ENCODE peak calls at places on chromosomes 11 and 22, in nine cellular contexts. Z is HCT116, R is WTC11, Q is GM12878, G is K562, X is SK-N-SH, H is HepG2, L is H1, J is endothelial cell of umbilical vein. N is an unnamed sample.

GRCh38 chr22:47434336-47435203 is 672.1 kb downstream of the TBC1D22A start:
- DNase-seq in J (no peak), X (no peak), Q (no peak), L (no peak), H (no peak), R (no peak), Z (no peak), G (no peak), N (no peak)

GRCh38 chr22:33803371-33803770 is 116.9 kb downstream of the LARGE1 start:
- DNase-seq in Z (no peak), L (no peak), J (no peak), H (no peak), R (no peak), Q (no peak), G (no peak), X (no peak), N (no peak)

GRCh38 chr11:107898270-107898669 is 30.0 kb upstream of the RAB39A start:
- DNase-seq in L (no peak), G (peak; percentile 42), Q (peak; percentile 24), X (peak; percentile 43), Z (peak; percentile 36), J (peak; percentile 70), H (peak; percentile 20), R (no peak), N (peak; percentile 8)

GRCh38 chr11:7514099-7514725 is 413 bp downstream of the PPFIBP2 start:
- DNase-seq in H (no peak), L (no peak), X (no peak), Z (no peak), G (no peak), Q (no peak), R (peak; percentile 40), J (no peak), N (no peak)

GRCh38 chr22:22060200-22061084 is 77.9 kb upstream of the TOP3B start:
- DNase-seq in G (peak; percentile 96), R (peak; percentile 93), Z (peak; percentile 22), Q (no peak), X (peak; percentile 71), H (peak; percentile 40), L (peak; percentile 97), J (peak; percentile 20), N (peak; percentile 40)

GRCh38 chr22:31768422-31769059 is 14.7 kb downstream of the DEPDC5 start:
- DNase-seq in H (no peak), J (no peak), R (no peak), X (no peak), Z (no peak), G (no peak), L (no peak), Q (no peak), N (no peak)

GRCh38 chr11:26073646-26074045 is 258.3 kb upstream of the ANO3 start:
- DNase-seq in Z (no peak), X (no peak), R (no peak), H (no peak), L (no peak), J (no peak), G (no peak), Q (no peak), N (no peak)

GRCh38 chr11:69018924-69019323 is 5.9 kb upstream of the MRGPRF start:
- DNase-seq in J (no peak), G (no peak), R (no peak), X (no peak), Q (no peak), Z (no peak), L (no peak), H (no peak), N (no peak)

GRCh38 chr11:32884770-32885384 is 7.7 kb upstream of the QSER1 start:
- DNase-seq in J (peak; percentile 19), X (no peak), H (no peak), G (peak; percentile 38), R (no peak), L (no peak), Z (no peak), Q (no peak), N (no peak)

GRCh38 chr11:2825261-2825885 is 60.2 kb downstream of the CDKN1C start:
- DNase-seq in X (no peak), R (no peak), G (no peak), J (peak; percentile 15), Q (no peak), H (peak; percentile 21), Z (no peak), L (no peak), N (no peak)

GRCh38 chr11:107804219-107804618 is 54.4 kb downstream of the SLC35F2 start:
- DNase-seq in G (no peak), L (no peak), R (no peak), Z (no peak), J (no peak), Q (no peak), H (no peak), X (no peak), N (no peak)

GRCh38 chr22:30312053-30312452 is 14.7 kb downstream of the TBC1D10A start:
- DNase-seq in L (no peak), X (no peak), J (no peak), R (no peak), Z (peak; percentile 51), Q (no peak), G (no peak), H (no peak), N (no peak)

GRCh38 chr11:69005183-69005630 is 7.8 kb downstream of the MRGPRF start:
- DNase-seq in X (no peak), G (no peak), R (peak; percentile 8), H (no peak), Q (no peak), L (no peak), J (no peak), Z (no peak), N (no peak)

GRCh38 chr22:39597236-39597869 is 26.8 kb downstream of the CACNA1I start:
- DNase-seq in R (no peak), G (no peak), X (no peak), H (no peak), Q (no peak), Z (no peak), J (no peak), L (no peak), N (no peak)

GRCh38 chr11:15794361-15795150 is 561.8 kb downstream of the SOX6 start:
- DNase-seq in Q (no peak), G (no peak), L (no peak), J (no peak), X (no peak), R (no peak), H (no peak), Z (no peak), N (no peak)

GRCh38 chr11:28146123-28146751 is 38.0 kb downstream of the METTL15 start:
- DNase-seq in G (peak; percentile 19), R (no peak), L (no peak), H (peak; percentile 59), Q (no peak), X (no peak), Z (peak; percentile 90), J (peak; percentile 87), N (peak; percentile 60)

GRCh38 chr11:75334976-75335375 is 16.5 kb downstream of the ARRB1 start:
- DNase-seq in H (no peak), X (no peak), Z (no peak), R (peak; percentile 62), J (no peak), G (peak; percentile 51), Q (no peak), L (no peak), N (no peak)

GRCh38 chr22:45709866-45710265 is 38.2 kb downstream of the ATXN10 start:
- DNase-seq in G (no peak), J (no peak), X (no peak), Z (no peak), Q (no peak), L (no peak), R (no peak), H (no peak), N (peak; percentile 77)

GRCh38 chr11:66934971-66935779 is 23.0 kb downstream of the PC start:
- DNase-seq in Z (no peak), Q (no peak), H (no peak), G (peak; percentile 92), R (no peak), L (no peak), X (no peak), J (no peak), N (no peak)

GRCh38 chr11:6251120-6251733 is 8.4 kb upstream of the CCKBR start:
- DNase-seq in Z (peak; percentile 64), J (peak; percentile 47), R (peak; percentile 89), G (peak; percentile 75), H (peak; percentile 59), L (peak; percentile 90), Q (no peak), X (peak; percentile 79), N (peak; percentile 74)

GRCh38 chr11:18063131-18063530 is 17.1 kb upstream of the TPH1 start:
- DNase-seq in R (no peak), H (no peak), X (no peak), Q (no peak), Z (no peak), L (no peak), G (no peak), J (no peak), N (no peak)
- TF ChIP-seq MAX in R (no peak), H (no peak), X (no peak), Q (no peak), Z (no peak), L (no peak), G (no peak), J (no peak), N (no peak)

DNA sequence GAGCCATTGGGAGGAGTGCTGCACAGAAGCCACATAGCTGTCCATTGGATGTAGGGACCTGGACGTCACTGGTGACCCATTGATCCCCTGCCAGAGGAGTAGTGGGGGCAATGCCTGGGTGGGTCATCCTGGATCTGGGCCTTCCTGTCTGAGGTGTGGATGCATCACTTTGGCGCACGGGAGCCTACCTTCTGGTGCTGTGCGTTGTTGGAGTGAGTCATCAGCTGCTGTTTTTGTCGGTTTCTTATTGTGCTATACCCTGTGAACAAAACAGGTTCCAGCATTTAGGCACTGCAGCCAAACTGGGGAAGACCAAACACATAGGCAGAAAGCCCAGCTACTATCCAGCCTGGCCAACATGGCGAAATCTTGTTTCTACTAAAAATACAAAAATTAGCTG is 3.2 kb downstream of the TAF6L start:
- DNase-seq in L (no peak), R (no peak), X (no peak), Z (no peak), H (no peak), J (no peak), G (no peak), Q (no peak), N (no peak)
- TF ChIP-seq MAX in L (no peak), R (no peak), X (no peak), Z (no peak), H (no peak), J (no peak), G (no peak), Q (no peak), N (no peak)

DNA sequence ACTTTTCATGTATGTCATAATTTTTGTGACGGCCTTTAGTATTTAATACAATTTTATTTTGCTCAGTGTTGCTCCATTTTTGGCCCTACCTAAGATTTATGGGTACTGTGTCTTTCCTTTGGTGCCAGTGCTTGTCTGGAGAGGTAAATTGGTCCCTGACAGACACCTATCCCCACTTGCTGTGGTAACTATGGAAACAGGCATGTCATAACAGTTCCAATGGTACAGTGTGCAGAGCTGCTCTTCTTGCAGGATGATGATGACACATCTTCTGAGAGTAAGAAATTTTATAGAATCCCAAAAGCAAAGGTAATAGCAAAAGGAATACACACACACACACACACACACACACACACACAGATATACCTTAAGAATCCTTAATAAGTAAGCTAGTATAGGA is 118.5 kb downstream of the ELP4 start:
- DNase-seq in H (no peak), J (no peak), X (no peak), L (no peak), Q (no peak), Z (no peak), R (no peak), G (no peak), N (no peak)
- TF ChIP-seq MAX in H (no peak), J (no peak), X (no peak), L (no peak), Q (no peak), Z (no peak), R (no peak), G (no peak), N (no peak)

GRCh38 chr11:94705419-94705818 is 62.7 kb upstream of the AMOTL1 start:
- DNase-seq in G (no peak), H (no peak), J (no peak), Q (no peak), R (no peak), L (no peak), X (no peak), Z (no peak), N (no peak)
- TF ChIP-seq MAX in G (no peak), H (no peak), J (no peak), Q (no peak), R (no peak), L (no peak), X (no peak), Z (no peak), N (no peak)

N was measured in A549.